ENCODE peak calls at places on chromosomes 11 and 22, in six cellular contexts. One of them, this sample, is unnamed.

GRCh38 chr22:21606775-21607174 is 23.0 kb downstream of the YDJC start:
- DNase-seq in epithelial cell of proximal tubule: no peak
- DNase-seq in GM13976: no peak
- DNase-seq in cardiac septum: no peak
- DNase-seq in EL: peak; percentile 28
- DNase-seq in IMR-90: no peak
- DNase-seq in this sample: no peak

GRCh38 chr11:59818572-59818971 is 8.0 kb upstream of the MRPL16 start:
- DNase-seq in cardiac septum: no peak
- DNase-seq in IMR-90: no peak
- DNase-seq in EL: no peak
- DNase-seq in GM13976: no peak
- DNase-seq in epithelial cell of proximal tubule: no peak
- DNase-seq in this sample: no peak

GRCh38 chr11:12390687-12391110 is 13.3 kb downstream of the PARVA start:
- DNase-seq in EL: no peak
- DNase-seq in GM13976: no peak
- DNase-seq in cardiac septum: no peak
- DNase-seq in IMR-90: no peak
- DNase-seq in epithelial cell of proximal tubule: no peak
- DNase-seq in this sample: no peak

GRCh38 chr11:94150704-94151103 is 22.1 kb downstream of the PANX1 start:
- DNase-seq in GM13976: no peak
- DNase-seq in EL: no peak
- DNase-seq in IMR-90: no peak
- DNase-seq in epithelial cell of proximal tubule: no peak
- DNase-seq in cardiac septum: no peak
- DNase-seq in this sample: no peak

GRCh38 chr11:83222499-83222898 is 29.0 kb downstream of the ANKRD42 start:
- DNase-seq in EL: no peak
- DNase-seq in GM13976: no peak
- DNase-seq in epithelial cell of proximal tubule: no peak
- DNase-seq in cardiac septum: no peak
- DNase-seq in IMR-90: peak; percentile 71
- DNase-seq in this sample: no peak

GRCh38 chr22:38062782-38063181 is 5.6 kb downstream of the PICK1 start:
- DNase-seq in EL: no peak
- DNase-seq in epithelial cell of proximal tubule: no peak
- DNase-seq in cardiac septum: no peak
- DNase-seq in GM13976: no peak
- DNase-seq in IMR-90: no peak
- DNase-seq in this sample: no peak

GRCh38 chr11:57373146-57373545 is 7.8 kb downstream of the PRG3 start:
- DNase-seq in cardiac septum: peak; percentile 1
- DNase-seq in IMR-90: no peak
- DNase-seq in epithelial cell of proximal tubule: no peak
- DNase-seq in EL: no peak
- DNase-seq in GM13976: no peak
- DNase-seq in this sample: no peak

GRCh38 chr11:73175551-73176144 is 33.5 kb upstream of the FCHSD2 start:
- DNase-seq in epithelial cell of proximal tubule: no peak
- DNase-seq in EL: no peak
- DNase-seq in cardiac septum: no peak
- DNase-seq in GM13976: no peak
- DNase-seq in IMR-90: no peak
- DNase-seq in this sample: no peak

GRCh38 chr11:44746894-44747293 is 20.1 kb downstream of the TSPAN18 start:
- DNase-seq in IMR-90: no peak
- DNase-seq in EL: no peak
- DNase-seq in epithelial cell of proximal tubule: no peak
- DNase-seq in cardiac septum: peak; percentile 85
- DNase-seq in GM13976: no peak
- DNase-seq in this sample: no peak

This sample was measured in Panc1.